ENCODE peak calls at places on chromosomes 6 and 20, in four cellular contexts. One of them, this sample, is unnamed.

GRCh38 chr6:136550330-136551071 is at the start of gene MAP7:
- DNase-seq in prostate gland: peak; percentile 94
- DNase-seq in suprapubic skin: peak; percentile 79
- DNase-seq in transverse colon: peak; percentile 91
- DNase-seq in this sample: peak; percentile 87

GRCh38 chr6:108492131-108492766 is 68.5 kb upstream of the FOXO3 start:
- DNase-seq in transverse colon: no peak
- DNase-seq in suprapubic skin: no peak
- DNase-seq in prostate gland: peak; percentile 9
- DNase-seq in this sample: no peak

GRCh38 chr20:63536997-63537524 is at the start of gene PTK6:
- DNase-seq in suprapubic skin: no peak
- DNase-seq in prostate gland: no peak
- DNase-seq in transverse colon: peak; percentile 87
- DNase-seq in this sample: peak; percentile 43

GRCh38 chr6:7761047-7761446 is 35.1 kb downstream of the BMP6 start:
- DNase-seq in suprapubic skin: no peak
- DNase-seq in transverse colon: no peak
- DNase-seq in prostate gland: no peak
- DNase-seq in this sample: no peak

GRCh38 chr6:15577550-15578171 is 85.2 kb downstream of the DTNBP1 start:
- DNase-seq in transverse colon: no peak
- DNase-seq in suprapubic skin: no peak
- DNase-seq in prostate gland: no peak
- DNase-seq in this sample: no peak

GRCh38 chr20:10419550-10420133 is 14.4 kb downstream of the MKKS start:
- DNase-seq in transverse colon: no peak
- DNase-seq in suprapubic skin: no peak
- DNase-seq in prostate gland: no peak
- DNase-seq in this sample: no peak

GRCh38 chr6:133101790-133102189 is 139.4 kb upstream of the EYA4 start:
- DNase-seq in suprapubic skin: no peak
- DNase-seq in prostate gland: no peak
- DNase-seq in transverse colon: no peak
- DNase-seq in this sample: no peak

GRCh38 chr20:61056627-61057312 is 195.3 kb upstream of the CDH4 start:
- DNase-seq in prostate gland: no peak
- DNase-seq in transverse colon: no peak
- DNase-seq in suprapubic skin: no peak
- DNase-seq in this sample: no peak

GRCh38 chr6:91278416-91278815 is 691.5 kb upstream of the MAP3K7 start:
- DNase-seq in transverse colon: no peak
- DNase-seq in suprapubic skin: no peak
- DNase-seq in prostate gland: no peak
- DNase-seq in this sample: no peak

GRCh38 chr6:20306491-20306890 is 94.2 kb upstream of the MBOAT1 start:
- DNase-seq in suprapubic skin: no peak
- DNase-seq in transverse colon: no peak
- DNase-seq in prostate gland: no peak
- DNase-seq in this sample: no peak

GRCh38 chr6:38497546-38497945 is 142.2 kb downstream of the BTBD9 start:
- DNase-seq in prostate gland: no peak
- DNase-seq in suprapubic skin: no peak
- DNase-seq in transverse colon: no peak
- DNase-seq in this sample: no peak
- TF ChIP-seq CTCF in prostate gland: no peak
- TF ChIP-seq CTCF in suprapubic skin: no peak
- TF ChIP-seq CTCF in transverse colon: no peak
- TF ChIP-seq CTCF in this sample: no peak

GRCh38 chr6:100730581-100730980 is 150.5 kb downstream of the ASCC3 start:
- DNase-seq in suprapubic skin: no peak
- DNase-seq in prostate gland: no peak
- DNase-seq in transverse colon: no peak
- DNase-seq in this sample: no peak
- TF ChIP-seq POLR2AphosphoS5 in suprapubic skin: no peak
- TF ChIP-seq POLR2AphosphoS5 in prostate gland: no peak
- TF ChIP-seq POLR2AphosphoS5 in transverse colon: no peak
- TF ChIP-seq POLR2AphosphoS5 in this sample: no peak

GRCh38 chr20:57791946-57792328 is 82.1 kb upstream of the PMEPA1 start:
- DNase-seq in suprapubic skin: peak; percentile 25
- DNase-seq in transverse colon: no peak
- DNase-seq in prostate gland: no peak
- DNase-seq in this sample: no peak

GRCh38 chr20:57792386-57793095 is 82.7 kb upstream of the PMEPA1 start:
- DNase-seq in suprapubic skin: peak; percentile 34
- DNase-seq in transverse colon: no peak
- DNase-seq in prostate gland: peak; percentile 56
- DNase-seq in this sample: no peak

GRCh38 chr20:57793421-57793820 is 83.6 kb upstream of the PMEPA1 start:
- DNase-seq in transverse colon: no peak
- DNase-seq in prostate gland: no peak
- DNase-seq in suprapubic skin: no peak
- DNase-seq in this sample: no peak

GRCh38 chr20:57790176-57790575 is 80.4 kb upstream of the PMEPA1 start:
- DNase-seq in transverse colon: no peak
- DNase-seq in suprapubic skin: peak; percentile 16
- DNase-seq in prostate gland: no peak
- DNase-seq in this sample: no peak

GRCh38 chr20:57791178-57791945 is 81.5 kb upstream of the PMEPA1 start:
- DNase-seq in prostate gland: no peak
- DNase-seq in transverse colon: no peak
- DNase-seq in suprapubic skin: peak; percentile 17
- DNase-seq in this sample: no peak
- H3K4me3 ChIP-seq in prostate gland: no peak overlapping the region
- H3K4me3 ChIP-seq in transverse colon: no peak overlapping the region
- H3K4me3 ChIP-seq in suprapubic skin: no peak overlapping the region
- H3K4me3 ChIP-seq in this sample: no peak overlapping the region

DNA sequence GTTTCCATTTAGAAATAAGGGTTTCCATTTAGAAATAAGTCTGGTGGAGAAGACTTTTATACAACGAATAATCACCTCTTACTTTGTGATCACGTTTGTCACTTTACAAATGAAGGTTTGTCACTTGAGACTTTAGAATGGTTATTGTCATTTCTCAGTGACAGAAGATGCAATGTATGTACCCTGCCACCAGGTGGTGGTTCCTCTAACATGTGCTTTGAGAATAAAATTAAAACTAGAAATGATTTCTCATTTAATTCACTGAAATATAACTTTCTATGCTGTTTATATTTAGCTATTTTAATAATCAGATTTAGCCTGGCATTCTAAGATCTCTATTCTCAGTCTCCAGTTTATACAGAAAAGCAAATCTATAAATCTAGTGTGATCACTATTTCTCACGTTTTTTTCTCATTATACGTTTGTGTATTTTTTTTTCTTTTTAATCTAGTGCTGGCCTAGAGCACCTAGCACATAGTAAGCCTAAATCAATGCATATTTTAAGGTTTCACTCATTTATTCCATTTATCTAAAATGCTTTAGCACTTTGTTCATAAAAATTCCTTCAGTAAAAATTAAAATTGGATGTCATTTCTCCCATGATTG is 57.4 kb upstream of the TFAP2D start:
- DNase-seq in suprapubic skin: no peak
- DNase-seq in prostate gland: no peak
- DNase-seq in transverse colon: no peak
- DNase-seq in this sample: no peak
- TF ChIP-seq CTCF in suprapubic skin: no peak
- TF ChIP-seq CTCF in prostate gland: no peak
- TF ChIP-seq CTCF in transverse colon: peak; percentile 45
- TF ChIP-seq CTCF in this sample: peak; percentile 25

GRCh38 chr20:46552460-46553420 is 2.3 kb upstream of the OCSTAMP start:
- DNase-seq in prostate gland: no peak
- DNase-seq in transverse colon: no peak
- DNase-seq in suprapubic skin: no peak
- DNase-seq in this sample: no peak
- TF ChIP-seq POLR2AphosphoS5 in prostate gland: no peak
- TF ChIP-seq POLR2AphosphoS5 in transverse colon: no peak
- TF ChIP-seq POLR2AphosphoS5 in suprapubic skin: no peak
- TF ChIP-seq POLR2AphosphoS5 in this sample: no peak

DNA sequence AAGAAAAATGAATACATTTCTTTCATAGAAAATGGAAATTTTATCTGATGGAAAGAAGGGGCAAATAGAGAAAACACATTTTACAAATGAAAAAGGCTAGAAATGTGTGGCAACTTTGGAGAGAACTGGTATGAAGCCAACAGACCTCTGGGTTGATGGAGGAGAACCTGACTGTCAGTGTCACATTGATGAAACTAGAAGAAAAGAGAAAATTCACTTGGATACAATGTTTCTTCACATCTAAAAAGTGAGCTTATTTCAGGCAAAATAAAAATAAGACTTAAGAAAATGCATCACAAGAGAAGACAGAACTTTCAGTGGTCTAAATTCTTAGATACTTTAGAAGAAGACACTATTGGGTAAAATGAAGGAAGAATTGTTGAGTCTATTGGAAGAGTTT is at the start of gene OR12D2:
- DNase-seq in transverse colon: no peak
- DNase-seq in prostate gland: no peak
- DNase-seq in suprapubic skin: no peak
- DNase-seq in this sample: no peak
- H3K4me3 ChIP-seq in transverse colon: no peak within 1 kb of the TSS
- H3K4me3 ChIP-seq in prostate gland: no peak within 1 kb of the TSS
- H3K4me3 ChIP-seq in suprapubic skin: no peak within 1 kb of the TSS
- H3K4me3 ChIP-seq in this sample: no peak within 1 kb of the TSS